ENCODE peak calls at places on chromosomes 6 and 20, in ten cellular contexts. Y is A549, L is transverse colon, T is ovary, R is GM12878, W is H1, H is suprapubic skin, C is tibial nerve, P is stomach, J is upper lobe of left lung. X is an unnamed sample.

GRCh38 chr6:36317623-36318022 is 19.1 kb downstream of the BNIP5 start:
- DNase-seq in Y (no peak), L (no peak), T (no peak), R (no peak), W (no peak), H (no peak), C (no peak), P (no peak), J (no peak), X (no peak)

GRCh38 chr20:642398-643174 is 10.4 kb downstream of the SRXN1 start:
- DNase-seq in Y (peak; percentile 43), L (no peak), T (peak; percentile 58), R (no peak), W (no peak), H (no peak), C (no peak), P (no peak), J (peak; percentile 77), X (peak; percentile 69)

GRCh38 chr6:52696418-52696817 is 25.5 kb downstream of the TMEM14A start:
- DNase-seq in Y (no peak), L (no peak), T (no peak), R (no peak), W (no peak), H (no peak), C (no peak), P (no peak), J (no peak), X (no peak)

GRCh38 chr6:1045239-1045638 is 266.7 kb upstream of the FOXQ1 start:
- DNase-seq in Y (no peak), L (no peak), T (no peak), R (no peak), W (no peak), H (no peak), C (no peak), P (no peak), J (no peak), X (no peak)

GRCh38 chr20:5835234-5835845 is 85.1 kb downstream of the SHLD1 start:
- DNase-seq in Y (peak; percentile 54), L (no peak), T (peak; percentile 31), R (no peak), W (no peak), H (no peak), C (no peak), P (no peak), J (no peak), X (peak; percentile 78)

GRCh38 chr20:8545212-8545611 is 413.1 kb downstream of the PLCB1 start:
- DNase-seq in Y (no peak), L (no peak), T (no peak), R (no peak), W (no peak), H (no peak), C (no peak), P (no peak), J (no peak), X (no peak)

GRCh38 chr20:23255106-23255505 is 95.5 kb upstream of the NXT1 start:
- DNase-seq in Y (no peak), L (no peak), T (no peak), R (no peak), W (no peak), H (no peak), C (no peak), P (no peak), J (no peak), X (no peak)

GRCh38 chr6:108952776-108953486 is 104.7 kb downstream of the ARMC2 start:
- DNase-seq in Y (no peak), L (no peak), T (no peak), R (no peak), W (no peak), H (no peak), C (no peak), P (no peak), J (peak; percentile 82), X (no peak)

GRCh38 chr20:23928788-23929187 is 49.2 kb upstream of the CST5 start:
- DNase-seq in Y (no peak), L (no peak), T (no peak), R (no peak), W (no peak), H (no peak), C (no peak), P (no peak), J (peak; percentile 32), X (no peak)

GRCh38 chr6:141464490-141464889 is 668.2 kb upstream of the GJE1 start:
- DNase-seq in Y (peak; percentile 44), L (no peak), T (no peak), R (no peak), W (no peak), H (no peak), C (no peak), P (no peak), J (no peak), X (no peak)
- TF ChIP-seq EP300 in Y (no peak), L (no peak), T (no peak), R (peak; percentile 13), W (no peak), H (no peak), C (no peak), P (no peak), J (no peak), X (no peak)

DNA sequence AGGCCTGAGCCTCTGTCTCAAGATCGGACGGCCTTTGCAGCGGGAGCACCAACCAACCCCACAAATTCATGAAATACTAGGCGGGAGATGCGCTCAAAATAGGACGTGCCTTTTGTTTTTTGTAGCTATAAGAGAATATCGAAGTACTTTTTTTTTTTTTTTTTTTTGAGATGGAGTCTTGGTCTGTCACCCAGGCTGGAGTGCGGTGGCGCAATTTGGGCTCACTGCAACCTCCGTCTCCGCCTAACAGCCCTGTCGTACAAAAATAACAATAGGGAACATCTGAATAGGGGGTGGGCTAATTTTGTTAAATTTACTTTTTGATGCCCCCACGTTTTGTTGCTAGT is 5.9 kb upstream of the TUBB2A start:
- DNase-seq in Y (no peak), L (no peak), T (no peak), R (no peak), W (no peak), H (no peak), C (no peak), P (no peak), J (no peak), X (no peak)
- H3K4me1 ChIP-seq in Y (peaks cover 37% of the 10 kb centered on the region), L (peaks cover 27% of the 10 kb centered on the region), T (peaks cover under 1% of the 10 kb centered on the region), R (peaks cover 5% of the 10 kb centered on the region), W (peaks cover 39% of the 10 kb centered on the region), H (peaks cover 51% of the 10 kb centered on the region), C (no peaks in the 10 kb centered on the region), P (peaks cover 29% of the 10 kb centered on the region), J (peaks cover 5% of the 10 kb centered on the region), X (peaks cover 68% of the 10 kb centered on the region)

GRCh38 chr6:157531169-157531985 is 150.4 kb downstream of the ZDHHC14 start:
- DNase-seq in Y (no peak), L (peak; percentile 78), T (no peak), R (no peak), W (no peak), H (no peak), C (no peak), P (no peak), J (no peak), X (peak; percentile 100)
- TF ChIP-seq EP300 in Y (no peak), L (no peak), T (no peak), R (no peak), W (no peak), H (no peak), C (no peak), P (no peak), J (no peak), X (peak; percentile 98)

GRCh38 chr20:62774762-62775161 is 21.5 kb upstream of the MRGBP start:
- DNase-seq in Y (no peak), L (no peak), T (no peak), R (no peak), W (no peak), H (no peak), C (no peak), P (no peak), J (peak; percentile 36), X (no peak)
- H3K4me1 ChIP-seq in Y (no peaks in the 10 kb centered on the region), L (peaks cover 7% of the 10 kb centered on the region), T (no peaks in the 10 kb centered on the region), R (peaks cover 10% of the 10 kb centered on the region), W (no peaks in the 10 kb centered on the region), H (peaks cover 23% of the 10 kb centered on the region), C (peaks cover 12% of the 10 kb centered on the region), P (peaks cover 14% of the 10 kb centered on the region), J (peaks cover 12% of the 10 kb centered on the region), X (peaks cover 25% of the 10 kb centered on the region)

X was measured in HepG2.